ENCODE peak calls at places on chromosomes 1 and 21, in seven cellular contexts. S is neuronal stem cell, K is H9, L is mesenchymal stem cell, E is mesendoderm, G is IMR-90, Z is H1. T is an unnamed sample.
A peak's percentile ranks its signal among the peaks of the same experiment; 100 is the strongest.

GRCh38 chr1:106924360-106924759 is 132.1 kb upstream of the PRMT6 start:
- DNase-seq in G (peak; percentile 33), S (peak; percentile 37), L (no peak), Z (peak; percentile 48), K (peak; percentile 54), E (peak; percentile 93), T (no peak)

GRCh38 chr1:41122851-41123518 is 101.5 kb upstream of the SLFNL1 start:
- DNase-seq in G (peak; percentile 91), E (peak; percentile 81), Z (no peak), L (peak; percentile 92), K (no peak), S (no peak), T (peak; percentile 92)

GRCh38 chr1:199550384-199551067 is 477.0 kb upstream of the NR5A2 start:
- DNase-seq in G (peak; percentile 49), E (no peak), S (no peak), L (peak; percentile 27), Z (no peak), K (no peak), T (no peak)

GRCh38 chr1:115980998-115981993 is 5.0 kb downstream of the SLC22A15 start:
- DNase-seq in L (peak; percentile 57), S (no peak), K (peak; percentile 65), G (peak; percentile 16), Z (no peak), E (peak; percentile 91), T (peak; percentile 5)

GRCh38 chr1:22673486-22674409 is 20.7 kb downstream of the C1QB start:
- DNase-seq in K (no peak), S (peak; percentile 88), L (peak; percentile 59), Z (peak; percentile 84), G (peak; percentile 74), E (peak; percentile 66), T (peak; percentile 73)

GRCh38 chr1:8388732-8389562 is 71.0 kb downstream of the SLC45A1 start:
- DNase-seq in E (no peak), G (no peak), L (no peak), K (no peak), Z (no peak), S (no peak), T (no peak)

GRCh38 chr1:47031059-47031458 is 7.6 kb downstream of the CYP4X1 start:
- DNase-seq in Z (no peak), L (no peak), S (no peak), K (no peak), G (no peak), E (peak; percentile 62), T (no peak)

GRCh38 chr21:33238565-33239255 is 9.0 kb downstream of the IFNAR2 start:
- DNase-seq in G (no peak), Z (no peak), E (no peak), S (no peak), K (no peak), L (no peak), T (no peak)

GRCh38 chr1:212638419-212639151 is 30.0 kb downstream of the ATF3 start:
- DNase-seq in S (no peak), Z (no peak), E (no peak), L (peak; percentile 67), K (no peak), G (peak; percentile 76), T (no peak)

GRCh38 chr1:183850852-183851251 is 45.9 kb downstream of the RGL1 start:
- DNase-seq in L (no peak), S (no peak), E (no peak), G (peak; percentile 34), Z (no peak), K (no peak), T (no peak)

GRCh38 chr1:167829868-167830267 is 84.1 kb downstream of the ADCY10 start:
- DNase-seq in K (no peak), S (no peak), G (no peak), Z (no peak), L (no peak), E (peak; percentile 88), T (no peak)

GRCh38 chr1:236615399-236616148 is 11.3 kb upstream of the HEATR1 start:
- DNase-seq in K (no peak), L (no peak), Z (no peak), S (no peak), E (no peak), G (no peak), T (no peak)

GRCh38 chr1:150881331-150882070 is 5.1 kb upstream of the ARNT start:
- DNase-seq in S (no peak), K (no peak), E (no peak), L (peak; percentile 84), G (peak; percentile 97), Z (no peak), T (peak; percentile 61)

GRCh38 chr1:221777434-221778072 is 35.7 kb upstream of the DUSP10 start:
- DNase-seq in S (no peak), L (no peak), Z (no peak), E (no peak), G (no peak), K (no peak), T (no peak)

GRCh38 chr1:62321438-62321837 is 2.2 kb upstream of the KANK4 start:
- DNase-seq in G (peak; percentile 42), E (peak; percentile 88), S (no peak), Z (no peak), K (no peak), L (peak; percentile 31), T (peak; percentile 66)

GRCh38 chr1:84689514-84690396 is 506 bp downstream of the SSX2IP start:
- DNase-seq in K (peak; percentile 53), E (peak; percentile 55), Z (peak; percentile 65), S (no peak), G (peak; percentile 36), L (peak; percentile 68), T (peak; percentile 41)

GRCh38 chr1:916173-917075 is 7.3 kb upstream of the SAMD11 start:
- DNase-seq in G (no peak), Z (no peak), S (no peak), K (no peak), E (no peak), L (no peak), T (no peak)

GRCh38 chr1:84598846-84599741 is 24.9 kb upstream of the CTBS start:
- DNase-seq in S (no peak), Z (no peak), K (no peak), L (peak; percentile 83), G (peak; percentile 90), E (no peak), T (no peak)

GRCh38 chr21:44818636-44819011 is 762 bp upstream of the SUMO3 start:
- DNase-seq in L (no peak), G (no peak), S (no peak), E (no peak), Z (no peak), K (no peak), T (no peak)

GRCh38 chr1:179016694-179017382 is 8.9 kb upstream of the FAM20B start:
- DNase-seq in L (peak; percentile 76), Z (no peak), E (no peak), G (peak; percentile 82), S (no peak), K (no peak), T (peak; percentile 13)

GRCh38 chr1:39189592-39190041 is 14.9 kb upstream of the MACF1 start:
- DNase-seq in Z (no peak), E (no peak), S (no peak), L (peak; percentile 89), G (peak; percentile 86), K (no peak), T (peak; percentile 94)

GRCh38 chr1:201408176-201408814 is 9.2 kb upstream of the LAD1 start:
- DNase-seq in Z (peak; percentile 98), G (peak; percentile 68), K (peak; percentile 90), S (peak; percentile 81), L (peak; percentile 74), E (peak; percentile 83), T (peak; percentile 89)

GRCh38 chr1:229572286-229572685 is 13.8 kb upstream of the ABCB10 start:
- DNase-seq in Z (no peak), L (no peak), S (no peak), G (no peak), K (no peak), E (no peak), T (no peak)

GRCh38 chr1:234707641-234708040 is 97.7 kb upstream of the IRF2BP2 start:
- DNase-seq in L (no peak), G (peak; percentile 67), Z (no peak), E (no peak), K (no peak), S (no peak), T (peak; percentile 20)

GRCh38 chr1:56457767-56458375 is 121.5 kb downstream of the PLPP3 start:
- DNase-seq in G (no peak), Z (no peak), L (no peak), K (no peak), E (no peak), S (no peak), T (no peak)

DNA sequence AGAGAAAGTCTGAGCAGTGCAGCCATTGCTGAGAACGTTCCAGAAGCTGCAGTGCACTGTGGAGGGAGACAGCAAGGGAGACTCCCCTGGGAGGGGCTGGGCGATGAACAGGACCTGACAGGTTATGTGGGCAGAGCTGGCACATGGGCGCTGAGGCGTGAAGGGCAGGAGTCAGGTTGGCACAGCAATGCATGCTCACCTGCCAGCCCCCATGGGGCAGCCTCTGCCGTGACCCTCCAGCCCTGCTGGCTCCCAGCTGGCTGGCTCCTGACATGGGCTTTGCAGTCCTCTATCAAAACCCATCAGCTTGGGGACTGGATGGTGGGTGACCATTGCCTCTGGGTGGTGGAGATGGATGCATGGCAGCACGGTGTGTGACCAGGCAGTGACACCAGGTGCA is 300.3 kb downstream of the CAMTA1 start:
- DNase-seq in L (no peak), K (no peak), S (no peak), G (no peak), E (no peak), Z (no peak), T (no peak)
- H3K4ac ChIP-seq in L (no peak overlapping the region), K (no peak overlapping the region), S (no peak overlapping the region), G (no peak overlapping the region), E (no peak overlapping the region), Z (no peak overlapping the region), T (no peak overlapping the region)

DNA sequence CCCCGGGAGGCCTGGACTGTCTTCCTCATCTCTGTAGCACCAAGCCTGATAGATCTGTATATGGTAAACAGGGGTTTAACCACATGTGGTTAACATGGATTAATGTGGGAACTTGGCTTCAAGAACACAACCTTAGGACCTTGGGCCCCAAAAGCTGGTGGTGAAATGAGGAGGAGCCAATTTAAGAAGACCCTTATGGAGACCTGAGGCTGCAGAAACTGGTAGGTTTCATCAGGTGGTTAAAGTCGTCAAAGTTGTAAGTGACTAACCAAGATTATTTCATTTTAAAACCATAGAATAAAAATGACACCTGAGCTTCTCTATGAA is 14.0 kb downstream of the THEMIS2 start:
- DNase-seq in K (no peak), S (no peak), Z (no peak), L (no peak), E (no peak), G (no peak), T (no peak)
- H3K4ac ChIP-seq in K (no peak overlapping the region), S (no peak overlapping the region), Z (no peak overlapping the region), L (no peak overlapping the region), E (no peak overlapping the region), G (no peak overlapping the region), T (no peak overlapping the region)

GRCh38 chr1:180201451-180202200 is 28.4 kb upstream of the LHX4 start:
- DNase-seq in S (no peak), K (no peak), L (no peak), G (no peak), Z (no peak), E (no peak), T (peak; percentile 72)
- H3K4ac ChIP-seq in S (no peak overlapping the region), K (no peak overlapping the region), L (no peak overlapping the region), G (no peak overlapping the region), Z (no peak overlapping the region), E (no peak overlapping the region), T (no peak overlapping the region)

DNA sequence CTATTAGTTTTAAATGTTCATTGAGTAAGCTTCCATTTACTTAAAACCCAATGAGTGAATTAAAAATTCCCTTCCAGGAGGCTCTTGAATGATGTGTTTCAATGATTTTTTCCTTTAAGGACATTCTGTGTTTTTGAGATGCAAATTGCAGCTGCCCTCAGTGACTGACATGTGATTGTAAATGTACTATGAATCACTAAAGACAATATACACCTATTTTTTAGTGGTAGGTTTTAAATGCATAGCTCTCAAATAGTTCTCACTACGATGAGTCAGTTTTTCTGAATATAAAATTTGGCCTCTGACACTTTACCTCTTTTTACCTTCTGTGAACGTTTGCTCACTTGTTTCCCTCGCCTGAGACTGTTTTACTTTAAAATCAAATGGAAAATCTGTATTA is 204.7 kb downstream of the BARHL2 start:
- DNase-seq in S (no peak), K (no peak), L (no peak), E (no peak), Z (no peak), G (no peak), T (no peak)
- H3K4ac ChIP-seq in S (no peak overlapping the region), K (no peak overlapping the region), L (no peak overlapping the region), E (no peak overlapping the region), Z (no peak overlapping the region), G (no peak overlapping the region), T (no peak overlapping the region)